ENCODE peak calls at places on chromosomes 16 and 17, in four cellular contexts. V, Q, A and X are unnamed samples. For H3K4me1, the result is how much of the 10 kb centered on the place peaks cover.

GRCh38 chr17:45050680-45051059 is 762 bp downstream of the DCAKD start:
- DNase-seq in V (peak), Q (peak), A (peak), X (peak)

GRCh38 chr17:42212382-42212781 is 18.1 kb upstream of the GHDC start:
- DNase-seq in V (no peak), Q (no peak), A (no peak), X (no peak)

GRCh38 chr17:38853292-38854219 is at the start of gene RPL23:
- DNase-seq in V (peak), Q (peak), A (peak), X (peak)

GRCh38 chr16:75471723-75472634 is 7.5 kb upstream of the TMEM170A start:
- DNase-seq in V (peak), Q (peak), A (peak), X (peak)

GRCh38 chr16:14179116-14179515 is 108.0 kb downstream of the MRTFB start:
- DNase-seq in V (no peak), Q (no peak), A (no peak), X (no peak)

GRCh38 chr16:88868974-88869672 is 2.7 kb upstream of the PABPN1L start:
- DNase-seq in V (no peak), Q (no peak), A (no peak), X (no peak)

GRCh38 chr17:49494937-49495841 is at the start of gene NGFR:
- DNase-seq in V (no peak), Q (peak), A (peak), X (peak)

GRCh38 chr17:19652595-19652994 is 4.0 kb downstream of the ALDH3A2 start:
- DNase-seq in V (no peak), Q (no peak), A (no peak), X (no peak)

GRCh38 chr17:5921919-5922318 is 148.3 kb upstream of the WSCD1 start:
- DNase-seq in V (peak), Q (no peak), A (no peak), X (no peak)

GRCh38 chr17:50364061-50364458 is 8.9 kb downstream of the MRPL27 start:
- DNase-seq in V (no peak), Q (no peak), A (no peak), X (no peak)

GRCh38 chr16:26599786-26600107 is 467.0 kb upstream of the C16orf82 start:
- DNase-seq in V (no peak), Q (no peak), A (no peak), X (no peak)

GRCh38 chr16:52912565-52913173 is 140.0 kb downstream of the CHD9NB start:
- DNase-seq in V (peak), Q (peak), A (peak), X (peak)

GRCh38 chr17:17745476-17746455 is 64.5 kb downstream of the RAI1 start:
- DNase-seq in V (no peak), Q (no peak), A (no peak), X (no peak)

GRCh38 chr16:27181020-27181419 is 22.3 kb upstream of the KDM8 start:
- DNase-seq in V (no peak), Q (no peak), A (no peak), X (no peak)

GRCh38 chr16:77600555-77600954 is 121.8 kb upstream of the NUDT7 start:
- DNase-seq in V (no peak), Q (no peak), A (no peak), X (no peak)

GRCh38 chr17:28993013-28993600 is 12.7 kb downstream of the SEZ6 start:
- DNase-seq in V (no peak), Q (no peak), A (no peak), X (no peak)

GRCh38 chr16:72722552-72722951 is 325.4 kb downstream of the ZFHX3 start:
- DNase-seq in V (no peak), Q (peak), A (no peak), X (no peak)

GRCh38 chr16:11796227-11797165 is 562 bp downstream of the ZC3H7A start:
- DNase-seq in V (peak), Q (peak), A (peak), X (peak)

DNA sequence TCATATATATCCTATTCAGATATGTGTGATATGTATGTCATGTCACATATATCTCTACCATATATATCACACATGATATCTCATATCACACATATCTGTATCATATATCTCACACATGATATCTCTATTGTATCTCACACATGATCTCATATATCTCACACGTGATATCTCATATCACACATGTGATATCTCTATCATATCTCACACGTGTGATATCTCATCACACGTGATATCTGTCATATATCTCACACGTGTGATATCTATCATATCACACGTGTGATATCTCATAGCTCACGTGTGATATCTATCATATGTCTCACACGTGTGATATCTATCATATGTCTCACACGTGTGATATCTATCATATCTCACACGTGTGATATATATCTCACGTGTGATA is 240.7 kb downstream of the MAP2K4 start:
- DNase-seq in V (no peak), Q (no peak), A (no peak), X (no peak)
- H3K4me1 ChIP-seq in V (under half), Q (under half), A (under half), X (under half)

DNA sequence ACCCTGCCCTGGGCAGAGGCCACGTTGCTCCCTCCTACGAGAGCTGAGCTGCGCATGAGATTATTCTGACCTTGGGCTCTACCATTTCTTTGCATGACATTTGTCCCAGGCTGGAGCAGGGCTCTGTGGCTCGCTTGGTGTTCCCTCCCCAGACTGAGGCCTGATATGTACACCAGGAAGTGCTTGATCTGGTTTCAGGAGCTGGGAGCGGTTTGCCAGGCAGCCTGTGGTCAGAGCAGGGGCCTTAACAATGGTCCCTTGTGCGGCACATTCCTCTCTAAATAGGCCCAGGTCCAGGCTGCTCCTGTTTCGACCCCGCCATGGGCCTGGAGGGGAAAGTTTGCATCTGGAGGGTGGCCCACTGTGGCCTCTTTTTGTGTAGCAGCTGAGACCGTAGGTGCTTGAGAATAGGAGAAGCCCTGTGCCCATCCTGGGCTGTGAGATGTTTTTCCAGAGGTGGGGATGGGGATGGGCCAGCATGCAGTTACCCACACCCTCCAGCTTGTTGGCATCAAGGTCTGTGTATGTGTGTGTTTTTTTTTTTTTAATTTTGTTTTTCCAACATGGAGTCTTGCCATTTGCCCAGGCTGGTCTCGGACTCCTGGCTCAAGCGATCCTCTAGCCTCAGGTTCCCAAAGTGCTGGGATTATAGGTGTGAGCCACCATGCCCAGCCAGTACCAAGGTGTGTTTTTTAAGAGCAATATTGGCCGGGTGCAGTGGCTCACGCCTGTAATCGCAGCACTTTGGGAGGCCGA is 253.9 kb downstream of the SEC14L1 start:
- DNase-seq in V (no peak), Q (peak), A (no peak), X (no peak)
- H3K27ac ChIP-seq in V (peak), Q (peak), A (no peak), X (no peak)

DNA sequence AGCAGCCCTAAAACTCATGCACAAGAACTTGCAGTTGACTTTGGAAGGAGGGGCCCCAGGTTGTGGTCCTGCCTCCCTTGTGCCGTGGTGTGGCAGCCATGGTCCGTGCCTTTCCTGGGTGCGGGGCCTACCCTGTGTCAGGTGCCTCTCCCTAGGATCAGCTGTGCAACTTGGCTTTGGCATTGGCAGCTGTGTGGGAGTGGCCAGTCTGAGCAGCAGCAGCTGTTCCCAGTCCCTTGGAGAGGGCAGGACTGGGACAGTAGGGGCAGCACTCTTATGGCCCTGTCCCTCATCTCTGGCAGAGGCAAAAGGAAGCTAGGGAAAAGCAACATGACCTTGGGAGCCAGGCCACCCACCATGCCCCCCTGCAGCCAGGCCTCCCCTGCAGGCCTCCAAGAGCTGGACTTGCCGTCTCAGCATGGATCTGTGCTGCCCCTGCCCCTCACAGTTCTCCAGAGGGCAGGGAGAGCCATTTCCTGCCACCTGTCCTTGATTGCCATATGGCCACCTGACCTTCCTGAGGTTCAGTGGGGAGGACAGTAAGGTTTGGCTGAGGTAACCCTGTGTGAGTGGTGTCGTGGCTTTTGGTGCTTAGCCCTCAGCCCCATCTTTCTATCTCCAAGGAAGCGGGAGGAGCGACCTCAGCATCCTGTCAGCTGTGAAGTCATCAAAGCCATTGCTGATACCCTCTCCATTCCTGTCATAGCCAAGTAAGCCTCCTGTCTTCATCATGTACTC is 15.5 kb upstream of the NFATC3 start:
- DNase-seq in V (no peak), Q (no peak), A (no peak), X (no peak)
- H3K4me1 ChIP-seq in V (under half), Q (under half), A (under half), X (under half)

DNA sequence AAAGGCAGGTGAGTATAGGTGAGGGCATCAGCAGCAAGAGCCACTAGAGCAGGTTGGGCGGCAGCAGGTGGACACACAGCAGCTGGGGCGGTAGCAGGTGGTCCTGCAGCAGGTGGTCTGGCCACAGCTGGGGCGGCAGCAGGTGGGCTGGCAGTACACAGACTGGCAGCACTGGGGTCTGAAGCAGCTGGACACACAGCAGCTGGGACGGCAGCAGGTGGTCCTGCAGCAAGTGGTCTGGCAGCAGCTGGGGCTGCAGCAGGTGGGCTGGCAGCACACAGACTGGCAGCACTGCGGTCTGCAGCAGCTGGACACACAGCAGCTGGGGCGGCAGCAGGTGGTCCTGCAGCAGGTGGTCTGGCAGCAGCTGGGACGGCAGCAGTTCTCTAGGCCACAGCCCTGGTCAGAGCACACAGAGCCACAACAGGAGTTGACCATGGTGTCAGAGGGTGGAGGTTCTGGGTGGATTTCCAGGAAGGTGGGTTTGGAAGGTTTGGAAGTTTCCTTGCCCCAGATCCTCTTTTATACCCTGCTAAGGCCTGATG is at the start of gene KRTAP4-2:
- DNase-seq in V (no peak), Q (no peak), A (no peak), X (no peak)
- H3K27ac ChIP-seq in V (no peak), Q (no peak), A (no peak), X (no peak)

GRCh38 chr17:81020767-81021497 is 14.0 kb upstream of the BAIAP2 start:
- DNase-seq in V (no peak), Q (no peak), A (no peak), X (no peak)

GRCh38 chr17:81020443-81020766 is 14.5 kb upstream of the BAIAP2 start:
- DNase-seq in V (no peak), Q (no peak), A (no peak), X (no peak)

GRCh38 chr17:81022371-81022729 is 12.6 kb upstream of the BAIAP2 start:
- DNase-seq in V (no peak), Q (no peak), A (no peak), X (peak)

GRCh38 chr17:81019563-81020442 is 15.1 kb upstream of the BAIAP2 start:
- DNase-seq in V (no peak), Q (no peak), A (no peak), X (no peak)

GRCh38 chr17:81021531-81022370 is 13.2 kb upstream of the BAIAP2 start:
- DNase-seq in V (no peak), Q (no peak), A (no peak), X (no peak)
- H3K4me1 ChIP-seq in V (under half), Q (under half), A (under half), X (under half)

GRCh38 chr17:79835953-79836951 is 3.0 kb downstream of the CBX4 start:
- DNase-seq in V (peak), Q (peak), A (no peak), X (no peak)

GRCh38 chr17:79838541-79839274 is 532 bp downstream of the CBX4 start:
- DNase-seq in V (peak), Q (peak), A (peak), X (peak)

GRCh38 chr17:79839363-79840203 is at the start of gene CBX4:
- DNase-seq in V (peak), Q (peak), A (peak), X (peak)

GRCh38 chr17:79836952-79837887 is 2.0 kb downstream of the CBX4 start:
- DNase-seq in V (peak), Q (peak), A (peak), X (peak)

DNA sequence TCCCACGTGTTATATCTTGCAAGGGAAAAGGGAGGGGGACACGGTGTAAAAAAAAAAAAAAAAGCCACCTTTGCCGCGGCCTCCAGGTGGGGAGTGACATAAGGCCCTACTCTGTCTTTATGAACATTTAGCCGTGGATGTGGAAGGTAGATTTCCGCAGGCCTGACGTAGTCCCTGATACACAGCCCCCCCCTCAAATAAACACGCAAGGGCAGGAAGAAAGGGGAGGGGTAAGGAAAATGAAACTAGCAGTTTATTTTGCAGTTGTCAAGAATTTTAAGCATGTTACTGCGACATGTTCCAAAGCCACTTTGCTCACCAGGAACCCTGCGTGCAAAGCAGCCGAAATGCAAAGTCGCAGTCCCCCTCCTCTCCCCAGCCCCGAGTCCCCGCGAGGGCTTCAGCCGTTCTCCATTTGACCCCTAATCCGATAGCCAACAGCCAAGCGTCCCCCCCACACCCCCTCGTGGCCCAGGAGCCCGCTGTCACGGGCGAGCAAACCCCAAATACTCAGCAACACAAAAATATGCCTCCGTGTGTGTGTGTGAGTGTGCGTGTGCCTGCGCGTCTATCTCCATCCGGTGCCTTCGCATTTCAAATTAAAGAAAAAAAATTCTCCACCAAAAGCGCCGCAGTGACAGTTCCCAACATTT is 1.2 kb downstream of the CBX4 start:
- DNase-seq in V (no peak), Q (peak), A (peak), X (no peak)
- H3K27ac ChIP-seq in V (peak), Q (no peak), A (peak), X (peak)